ENCODE peak calls at places on chromosomes 6 and 20, in nine cellular contexts. One of them, this sample, is unnamed.

GRCh38 chr6:119757467-119757866 is 407.9 kb upstream of the MAN1A1 start:
- DNase-seq in HFFc6: no peak
- DNase-seq in GM13976: no peak
- DNase-seq in cardiac fibroblast: no peak
- DNase-seq in activated CD8-positive, alpha-beta T cell treated with anti-CD3 and anti-CD28 coated beads for 36 hours: no peak
- DNase-seq in lower leg skin: no peak
- DNase-seq in omental fat pad: no peak
- DNase-seq in foreskin fibroblast: no peak
- DNase-seq in WTC11: no peak
- DNase-seq in this sample: no peak

GRCh38 chr6:132830236-132830799 is 15.9 kb downstream of the RPS12 start:
- DNase-seq in HFFc6: no peak
- DNase-seq in omental fat pad: no peak
- DNase-seq in lower leg skin: no peak
- DNase-seq in GM13976: no peak
- DNase-seq in activated CD8-positive, alpha-beta T cell treated with anti-CD3 and anti-CD28 coated beads for 36 hours: peak
- DNase-seq in foreskin fibroblast: peak
- DNase-seq in WTC11: no peak
- DNase-seq in cardiac fibroblast: peak
- DNase-seq in this sample: no peak

GRCh38 chr6:63615590-63615989 is 20.0 kb upstream of the PHF3 start:
- DNase-seq in HFFc6: no peak
- DNase-seq in activated CD8-positive, alpha-beta T cell treated with anti-CD3 and anti-CD28 coated beads for 36 hours: no peak
- DNase-seq in cardiac fibroblast: no peak
- DNase-seq in omental fat pad: no peak
- DNase-seq in WTC11: no peak
- DNase-seq in lower leg skin: no peak
- DNase-seq in foreskin fibroblast: peak
- DNase-seq in GM13976: no peak
- DNase-seq in this sample: no peak

GRCh38 chr6:35494161-35494563 is 2.7 kb downstream of the TEAD3 start:
- DNase-seq in lower leg skin: no peak
- DNase-seq in foreskin fibroblast: peak
- DNase-seq in activated CD8-positive, alpha-beta T cell treated with anti-CD3 and anti-CD28 coated beads for 36 hours: no peak
- DNase-seq in cardiac fibroblast: peak
- DNase-seq in HFFc6: peak
- DNase-seq in WTC11: no peak
- DNase-seq in omental fat pad: no peak
- DNase-seq in GM13976: no peak
- DNase-seq in this sample: peak

GRCh38 chr6:68502946-68503345 is 132.1 kb upstream of the ADGRB3 start:
- DNase-seq in GM13976: no peak
- DNase-seq in cardiac fibroblast: no peak
- DNase-seq in activated CD8-positive, alpha-beta T cell treated with anti-CD3 and anti-CD28 coated beads for 36 hours: no peak
- DNase-seq in foreskin fibroblast: no peak
- DNase-seq in HFFc6: no peak
- DNase-seq in lower leg skin: no peak
- DNase-seq in omental fat pad: no peak
- DNase-seq in WTC11: no peak
- DNase-seq in this sample: no peak

GRCh38 chr6:166938150-166938549 is 18.2 kb downstream of the RNASET2 start:
- DNase-seq in foreskin fibroblast: no peak
- DNase-seq in GM13976: no peak
- DNase-seq in WTC11: no peak
- DNase-seq in lower leg skin: no peak
- DNase-seq in cardiac fibroblast: no peak
- DNase-seq in omental fat pad: no peak
- DNase-seq in activated CD8-positive, alpha-beta T cell treated with anti-CD3 and anti-CD28 coated beads for 36 hours: no peak
- DNase-seq in HFFc6: no peak
- DNase-seq in this sample: no peak

GRCh38 chr6:89562114-89562815 is 76.3 kb downstream of the LYRM2 start:
- DNase-seq in activated CD8-positive, alpha-beta T cell treated with anti-CD3 and anti-CD28 coated beads for 36 hours: no peak
- DNase-seq in WTC11: no peak
- DNase-seq in lower leg skin: no peak
- DNase-seq in foreskin fibroblast: peak
- DNase-seq in omental fat pad: no peak
- DNase-seq in GM13976: no peak
- DNase-seq in cardiac fibroblast: peak
- DNase-seq in HFFc6: no peak
- DNase-seq in this sample: peak

GRCh38 chr6:139862311-139862710 is 487.9 kb upstream of the CITED2 start:
- DNase-seq in GM13976: no peak
- DNase-seq in WTC11: no peak
- DNase-seq in lower leg skin: no peak
- DNase-seq in HFFc6: no peak
- DNase-seq in foreskin fibroblast: peak
- DNase-seq in activated CD8-positive, alpha-beta T cell treated with anti-CD3 and anti-CD28 coated beads for 36 hours: no peak
- DNase-seq in omental fat pad: no peak
- DNase-seq in cardiac fibroblast: no peak
- DNase-seq in this sample: no peak

GRCh38 chr6:42805297-42805861 is 23.5 kb downstream of the BICRAL start:
- DNase-seq in GM13976: no peak
- DNase-seq in HFFc6: no peak
- DNase-seq in foreskin fibroblast: no peak
- DNase-seq in activated CD8-positive, alpha-beta T cell treated with anti-CD3 and anti-CD28 coated beads for 36 hours: no peak
- DNase-seq in omental fat pad: no peak
- DNase-seq in cardiac fibroblast: no peak
- DNase-seq in lower leg skin: no peak
- DNase-seq in WTC11: no peak
- DNase-seq in this sample: no peak

GRCh38 chr6:71531006-71531405 is 242.4 kb downstream of the OGFRL1 start:
- DNase-seq in GM13976: no peak
- DNase-seq in activated CD8-positive, alpha-beta T cell treated with anti-CD3 and anti-CD28 coated beads for 36 hours: no peak
- DNase-seq in lower leg skin: no peak
- DNase-seq in omental fat pad: no peak
- DNase-seq in WTC11: no peak
- DNase-seq in HFFc6: no peak
- DNase-seq in cardiac fibroblast: no peak
- DNase-seq in foreskin fibroblast: peak
- DNase-seq in this sample: no peak

DNA sequence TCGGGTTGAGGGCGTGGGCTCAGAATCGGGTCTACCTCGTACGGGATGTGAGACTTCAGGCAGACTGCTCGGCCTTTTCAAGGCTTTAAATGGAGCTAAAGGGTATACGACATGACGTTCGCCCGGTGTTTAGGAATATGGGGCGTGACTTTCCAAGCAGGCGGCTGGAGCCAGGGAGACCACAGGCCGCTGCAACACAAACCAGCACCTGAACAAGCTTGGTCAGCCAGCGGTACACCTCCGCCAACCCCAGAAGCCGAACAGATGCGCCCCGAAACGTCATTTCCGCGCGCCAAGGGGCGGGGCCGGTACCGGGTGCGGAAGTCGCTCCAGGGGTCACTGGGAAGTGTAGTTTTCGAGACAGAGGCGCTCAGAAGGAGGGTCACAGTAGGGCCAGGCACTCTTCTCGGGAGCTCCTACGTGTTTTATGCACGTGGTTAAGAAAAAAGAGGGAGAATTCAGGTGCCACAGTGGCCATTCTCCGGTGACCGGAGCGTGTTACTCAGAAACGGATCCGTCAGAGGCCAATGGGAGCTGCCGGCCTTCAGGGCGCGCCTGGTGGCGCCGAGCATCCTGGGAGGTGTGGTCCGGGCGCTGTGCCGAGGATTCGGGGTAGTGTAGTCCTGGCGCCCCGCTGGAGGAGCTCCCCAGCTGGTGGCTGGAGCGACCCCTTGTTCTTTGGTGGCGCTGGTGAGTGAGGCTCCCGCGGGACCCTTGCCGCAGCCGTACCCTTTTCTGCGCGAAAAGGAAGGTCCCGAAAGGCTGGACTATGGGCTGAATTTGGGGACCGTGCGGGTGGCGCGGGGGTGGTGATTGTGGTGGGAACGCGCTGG is at the start of gene ZNF133:
- DNase-seq in cardiac fibroblast: peak
- DNase-seq in GM13976: peak
- DNase-seq in activated CD8-positive, alpha-beta T cell treated with anti-CD3 and anti-CD28 coated beads for 36 hours: peak
- DNase-seq in lower leg skin: peak
- DNase-seq in foreskin fibroblast: peak
- DNase-seq in omental fat pad: peak
- DNase-seq in HFFc6: peak
- DNase-seq in WTC11: peak
- DNase-seq in this sample: peak
- TF ChIP-seq CTCF in cardiac fibroblast: no peak
- TF ChIP-seq CTCF in GM13976: no peak
- TF ChIP-seq CTCF in activated CD8-positive, alpha-beta T cell treated with anti-CD3 and anti-CD28 coated beads for 36 hours: peak
- TF ChIP-seq CTCF in lower leg skin: no peak
- TF ChIP-seq CTCF in foreskin fibroblast: no peak
- TF ChIP-seq CTCF in omental fat pad: no peak
- TF ChIP-seq CTCF in HFFc6: peak
- TF ChIP-seq CTCF in WTC11: no peak
- TF ChIP-seq CTCF in this sample: no peak

DNA sequence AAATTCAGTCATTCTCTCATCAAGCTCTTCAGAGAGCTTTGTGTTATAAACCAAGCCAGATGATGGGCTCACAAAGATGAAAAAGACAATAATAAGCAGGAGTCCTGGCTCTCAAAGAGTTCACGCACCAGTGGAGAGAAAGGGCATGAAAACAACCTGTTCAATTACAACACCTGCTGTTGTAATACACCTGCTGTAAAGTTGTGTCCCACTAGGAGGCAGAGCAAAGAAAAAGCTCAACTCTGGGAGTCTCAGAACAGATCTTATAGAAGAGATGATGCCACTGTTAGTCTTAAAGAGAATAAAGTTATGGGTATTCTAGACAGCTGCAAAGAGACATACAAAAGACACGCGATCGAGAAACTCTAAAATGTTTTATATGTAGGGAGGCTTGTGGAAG is 100.6 kb downstream of the DCDC2 start:
- DNase-seq in GM13976: no peak
- DNase-seq in HFFc6: no peak
- DNase-seq in activated CD8-positive, alpha-beta T cell treated with anti-CD3 and anti-CD28 coated beads for 36 hours: no peak
- DNase-seq in foreskin fibroblast: no peak
- DNase-seq in lower leg skin: no peak
- DNase-seq in omental fat pad: no peak
- DNase-seq in WTC11: no peak
- DNase-seq in cardiac fibroblast: no peak
- DNase-seq in this sample: no peak
- TF ChIP-seq CTCF in GM13976: no peak
- TF ChIP-seq CTCF in HFFc6: no peak
- TF ChIP-seq CTCF in activated CD8-positive, alpha-beta T cell treated with anti-CD3 and anti-CD28 coated beads for 36 hours: no peak
- TF ChIP-seq CTCF in foreskin fibroblast: no peak
- TF ChIP-seq CTCF in lower leg skin: no peak
- TF ChIP-seq CTCF in omental fat pad: no peak
- TF ChIP-seq CTCF in WTC11: no peak
- TF ChIP-seq CTCF in cardiac fibroblast: no peak
- TF ChIP-seq CTCF in this sample: no peak

GRCh38 chr20:25571817-25572216 is 13.5 kb downstream of the NINL start:
- DNase-seq in lower leg skin: no peak
- DNase-seq in WTC11: no peak
- DNase-seq in GM13976: no peak
- DNase-seq in HFFc6: no peak
- DNase-seq in omental fat pad: no peak
- DNase-seq in foreskin fibroblast: no peak
- DNase-seq in activated CD8-positive, alpha-beta T cell treated with anti-CD3 and anti-CD28 coated beads for 36 hours: no peak
- DNase-seq in cardiac fibroblast: no peak
- DNase-seq in this sample: no peak

GRCh38 chr20:25576783-25577530 is 8.4 kb downstream of the NINL start:
- DNase-seq in HFFc6: no peak
- DNase-seq in foreskin fibroblast: no peak
- DNase-seq in activated CD8-positive, alpha-beta T cell treated with anti-CD3 and anti-CD28 coated beads for 36 hours: no peak
- DNase-seq in omental fat pad: no peak
- DNase-seq in lower leg skin: no peak
- DNase-seq in GM13976: no peak
- DNase-seq in WTC11: no peak
- DNase-seq in cardiac fibroblast: no peak
- DNase-seq in this sample: no peak

GRCh38 chr20:25573288-25574251 is 11.8 kb downstream of the NINL start:
- DNase-seq in GM13976: no peak
- DNase-seq in omental fat pad: no peak
- DNase-seq in WTC11: no peak
- DNase-seq in cardiac fibroblast: peak
- DNase-seq in foreskin fibroblast: peak
- DNase-seq in activated CD8-positive, alpha-beta T cell treated with anti-CD3 and anti-CD28 coated beads for 36 hours: no peak
- DNase-seq in HFFc6: peak
- DNase-seq in lower leg skin: no peak
- DNase-seq in this sample: no peak

GRCh38 chr20:25571240-25571639 is 14.1 kb downstream of the NINL start:
- DNase-seq in omental fat pad: no peak
- DNase-seq in foreskin fibroblast: no peak
- DNase-seq in WTC11: no peak
- DNase-seq in GM13976: no peak
- DNase-seq in lower leg skin: no peak
- DNase-seq in HFFc6: no peak
- DNase-seq in activated CD8-positive, alpha-beta T cell treated with anti-CD3 and anti-CD28 coated beads for 36 hours: no peak
- DNase-seq in cardiac fibroblast: no peak
- DNase-seq in this sample: no peak

DNA sequence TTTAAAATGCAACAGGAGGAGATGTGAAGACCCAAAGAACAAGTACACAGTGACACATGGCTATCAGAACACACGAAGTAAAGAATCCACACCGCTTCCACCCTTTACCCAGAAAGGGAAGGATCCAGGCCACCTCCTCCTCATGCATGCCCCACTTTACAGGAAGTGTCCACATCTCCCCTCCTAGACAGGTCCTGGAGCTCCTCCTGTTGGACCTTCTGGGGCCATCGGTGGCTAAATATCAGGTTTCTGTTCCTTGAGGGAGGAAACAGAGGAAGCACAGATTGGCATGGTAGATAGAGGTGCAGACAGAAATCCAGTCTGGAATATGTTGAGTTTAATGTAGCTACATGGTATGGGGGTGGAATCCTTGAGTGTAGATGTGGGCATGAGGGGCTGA is 10.9 kb downstream of the NINL start:
- DNase-seq in lower leg skin: no peak
- DNase-seq in cardiac fibroblast: peak
- DNase-seq in WTC11: no peak
- DNase-seq in activated CD8-positive, alpha-beta T cell treated with anti-CD3 and anti-CD28 coated beads for 36 hours: no peak
- DNase-seq in HFFc6: peak
- DNase-seq in foreskin fibroblast: peak
- DNase-seq in omental fat pad: no peak
- DNase-seq in GM13976: no peak
- DNase-seq in this sample: no peak
- TF ChIP-seq CTCF in lower leg skin: no peak
- TF ChIP-seq CTCF in cardiac fibroblast: peak
- TF ChIP-seq CTCF in WTC11: no peak
- TF ChIP-seq CTCF in activated CD8-positive, alpha-beta T cell treated with anti-CD3 and anti-CD28 coated beads for 36 hours: no peak
- TF ChIP-seq CTCF in HFFc6: peak
- TF ChIP-seq CTCF in foreskin fibroblast: peak
- TF ChIP-seq CTCF in omental fat pad: no peak
- TF ChIP-seq CTCF in GM13976: no peak
- TF ChIP-seq CTCF in this sample: no peak

DNA sequence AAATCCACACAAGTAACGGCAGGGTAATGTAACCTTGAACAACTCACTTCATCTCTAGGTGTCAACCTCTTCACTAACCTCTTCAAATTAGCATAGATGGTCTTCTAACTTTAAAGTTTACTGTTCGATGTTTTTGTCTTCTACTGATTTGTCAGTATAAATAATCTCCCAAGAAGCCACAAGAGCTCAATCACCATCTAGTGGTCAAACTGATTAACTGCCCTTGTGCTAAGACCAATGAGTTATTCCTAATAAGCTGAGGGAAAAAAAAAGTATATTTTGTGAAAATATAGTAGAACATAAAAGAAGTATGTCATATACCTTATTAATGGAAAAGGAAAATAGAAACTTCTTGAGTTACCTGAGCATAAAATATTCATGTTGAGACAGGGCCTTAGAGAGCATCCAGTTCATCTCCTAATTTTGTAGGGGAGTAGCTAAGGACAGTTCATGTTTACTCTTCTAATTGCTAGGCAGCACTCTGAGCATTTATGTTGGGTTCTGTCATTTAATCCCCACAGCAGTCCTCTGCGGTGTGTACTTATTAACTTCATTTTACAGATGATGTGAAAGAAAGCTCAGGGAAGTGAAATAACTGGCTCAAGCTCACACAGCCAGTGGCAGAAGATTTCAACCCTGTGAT is 317.1 kb downstream of the ESR1 start:
- DNase-seq in omental fat pad: no peak
- DNase-seq in activated CD8-positive, alpha-beta T cell treated with anti-CD3 and anti-CD28 coated beads for 36 hours: no peak
- DNase-seq in lower leg skin: no peak
- DNase-seq in HFFc6: peak
- DNase-seq in GM13976: peak
- DNase-seq in WTC11: no peak
- DNase-seq in cardiac fibroblast: peak
- DNase-seq in foreskin fibroblast: peak
- DNase-seq in this sample: no peak
- TF ChIP-seq CTCF in omental fat pad: no peak
- TF ChIP-seq CTCF in activated CD8-positive, alpha-beta T cell treated with anti-CD3 and anti-CD28 coated beads for 36 hours: peak
- TF ChIP-seq CTCF in lower leg skin: no peak
- TF ChIP-seq CTCF in HFFc6: peak
- TF ChIP-seq CTCF in GM13976: peak
- TF ChIP-seq CTCF in WTC11: peak
- TF ChIP-seq CTCF in cardiac fibroblast: peak
- TF ChIP-seq CTCF in foreskin fibroblast: peak
- TF ChIP-seq CTCF in this sample: peak

This sample was measured in glutamatergic neuron.